ENCODE peak calls at places on chromosome 1, in seven cellular contexts. I, T, L, M, Z, R and G are unnamed samples.

GRCh38 chr1:193542668-193543067 is 356.3 kb upstream of the B3GALT2 start:
- DNase-seq in I (no peak), T (no peak), L (peak), M (no peak), Z (no peak), R (no peak), G (no peak)

GRCh38 chr1:239815074-239815473 is 276.6 kb upstream of the FMN2 start:
- DNase-seq in I (no peak), T (no peak), L (no peak), M (no peak), Z (no peak), R (no peak), G (no peak)

GRCh38 chr1:164611754-164612642 is 53.0 kb downstream of the PBX1 start:
- DNase-seq in I (no peak), T (peak), L (peak), M (no peak), Z (no peak), R (no peak), G (no peak)

GRCh38 chr1:10693497-10694273 is 102.8 kb downstream of the CASZ1 start:
- DNase-seq in I (no peak), T (no peak), L (peak), M (no peak), Z (peak), R (peak), G (peak)

GRCh38 chr1:182430263-182431068 is 19.5 kb upstream of the RGSL1 start:
- DNase-seq in I (no peak), T (peak), L (no peak), M (no peak), Z (no peak), R (no peak), G (peak)

GRCh38 chr1:230073371-230074035 is 6.5 kb downstream of the GALNT2 start:
- DNase-seq in I (no peak), T (peak), L (no peak), M (no peak), Z (no peak), R (no peak), G (no peak)

GRCh38 chr1:234303231-234303630 is 70.0 kb upstream of the COA6 start:
- DNase-seq in I (no peak), T (no peak), L (no peak), M (no peak), Z (no peak), R (no peak), G (no peak)

GRCh38 chr1:54888080-54888733 is 1.2 kb upstream of the DHCR24 start:
- DNase-seq in I (no peak), T (peak), L (peak), M (no peak), Z (no peak), R (no peak), G (no peak)

GRCh38 chr1:116150368-116150767 is 39.2 kb downstream of the MAB21L3 start:
- DNase-seq in I (no peak), T (no peak), L (no peak), M (no peak), Z (no peak), R (no peak), G (no peak)

GRCh38 chr1:24418898-24419628 is 3.5 kb downstream of the NIPAL3 start:
- DNase-seq in I (no peak), T (peak), L (no peak), M (no peak), Z (no peak), R (peak), G (no peak)

GRCh38 chr1:229411434-229412055 is 22.3 kb downstream of the ACTA1 start:
- DNase-seq in I (no peak), T (no peak), L (no peak), M (no peak), Z (no peak), R (no peak), G (no peak)

GRCh38 chr1:248821101-248821500 is 4.6 kb downstream of the SH3BP5L start:
- DNase-seq in I (no peak), T (peak), L (no peak), M (no peak), Z (peak), R (no peak), G (no peak)

GRCh38 chr1:17998889-17999288 is 108.7 kb upstream of the IGSF21 start:
- DNase-seq in I (no peak), T (no peak), L (no peak), M (no peak), Z (no peak), R (no peak), G (peak)

GRCh38 chr1:43987159-43988022 is 4.0 kb upstream of the CCDC24 start:
- DNase-seq in I (no peak), T (peak), L (peak), M (no peak), Z (no peak), R (no peak), G (no peak)

GRCh38 chr1:30898031-30898815 is 10.3 kb downstream of the SDC3 start:
- DNase-seq in I (no peak), T (no peak), L (no peak), M (no peak), Z (no peak), R (no peak), G (no peak)

GRCh38 chr1:226912587-226913176 is 27.4 kb upstream of the COQ8A start:
- DNase-seq in I (peak), T (peak), L (peak), M (peak), Z (peak), R (peak), G (peak)

GRCh38 chr1:30286241-30286983 is 437.0 kb downstream of the MATN1 start:
- DNase-seq in I (peak), T (no peak), L (no peak), M (no peak), Z (peak), R (no peak), G (no peak)

GRCh38 chr1:40161888-40162397 is 756 bp downstream of the RLF start:
- DNase-seq in I (no peak), T (no peak), L (no peak), M (no peak), Z (no peak), R (no peak), G (no peak)

GRCh38 chr1:19978143-19978542 is 1.3 kb downstream of the PLA2G2A start:
- DNase-seq in I (no peak), T (no peak), L (no peak), M (no peak), Z (no peak), R (no peak), G (no peak)

GRCh38 chr1:206048582-206048981 is 4.4 kb upstream of the RHEX start:
- DNase-seq in I (no peak), T (peak), L (peak), M (no peak), Z (no peak), R (peak), G (no peak)

GRCh38 chr1:115771094-115771846 is 2.8 kb upstream of the CASQ2 start:
- DNase-seq in I (no peak), T (peak), L (peak), M (no peak), Z (no peak), R (no peak), G (no peak)

GRCh38 chr1:192657760-192658159 is 21.8 kb downstream of the RGS13 start:
- DNase-seq in I (peak), T (peak), L (no peak), M (no peak), Z (no peak), R (no peak), G (no peak)

GRCh38 chr1:77219166-77219887 is at the start of gene PIGK:
- DNase-seq in I (peak), T (peak), L (peak), M (peak), Z (peak), R (peak), G (peak)

GRCh38 chr1:91511386-91511785 is 10.7 kb downstream of the CDC7 start:
- DNase-seq in I (no peak), T (peak), L (peak), M (no peak), Z (no peak), R (no peak), G (peak)

GRCh38 chr1:161229896-161230295 is 4.0 kb downstream of the TOMM40L start:
- DNase-seq in I (no peak), T (no peak), L (no peak), M (no peak), Z (no peak), R (no peak), G (no peak)

GRCh38 chr1:16615253-16616252 is 2.2 kb upstream of the NBPF1 start:
- DNase-seq in I (no peak), T (no peak), L (no peak), M (no peak), Z (peak), R (peak), G (no peak)

GRCh38 chr1:32393832-32394140 is 455 bp downstream of the BSDC1 start:
- DNase-seq in I (no peak), T (peak), L (peak), M (no peak), Z (no peak), R (peak), G (peak)

GRCh38 chr1:32392358-32392757 is 1.9 kb downstream of the BSDC1 start:
- DNase-seq in I (no peak), T (no peak), L (no peak), M (no peak), Z (no peak), R (no peak), G (no peak)

GRCh38 chr1:32394890-32395415 is 712 bp upstream of the BSDC1 start:
- DNase-seq in I (no peak), T (peak), L (no peak), M (no peak), Z (no peak), R (no peak), G (no peak)

GRCh38 chr1:32394141-32394889 is at the start of gene BSDC1:
- DNase-seq in I (peak), T (peak), L (peak), M (peak), Z (peak), R (peak), G (peak)

DNA sequence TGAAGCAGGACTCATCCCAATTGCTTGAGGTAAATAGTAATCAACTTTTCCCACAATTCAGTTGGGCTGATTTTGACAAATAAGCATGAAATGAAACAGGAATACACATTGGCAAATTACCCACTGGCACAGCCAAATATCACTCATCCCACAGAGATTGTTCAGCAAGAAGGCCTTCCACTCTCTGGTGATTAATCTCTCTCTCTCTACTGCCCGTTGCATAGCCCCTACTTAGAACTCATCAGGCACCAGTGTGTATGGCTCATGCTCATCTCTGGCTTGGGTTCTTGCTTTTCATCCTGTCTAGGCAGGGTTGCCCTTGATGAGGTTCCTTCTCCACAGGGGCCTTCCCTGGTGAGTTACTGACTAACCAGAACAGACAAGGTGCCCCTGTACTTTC is 1.1 kb downstream of the BSDC1 start:
- DNase-seq in I (no peak), T (no peak), L (no peak), M (no peak), Z (no peak), R (no peak), G (peak)
- H3K4me3 ChIP-seq in I (peak), T (no peak), L (peak), M (peak), Z (no peak), R (peak), G (peak)

DNA sequence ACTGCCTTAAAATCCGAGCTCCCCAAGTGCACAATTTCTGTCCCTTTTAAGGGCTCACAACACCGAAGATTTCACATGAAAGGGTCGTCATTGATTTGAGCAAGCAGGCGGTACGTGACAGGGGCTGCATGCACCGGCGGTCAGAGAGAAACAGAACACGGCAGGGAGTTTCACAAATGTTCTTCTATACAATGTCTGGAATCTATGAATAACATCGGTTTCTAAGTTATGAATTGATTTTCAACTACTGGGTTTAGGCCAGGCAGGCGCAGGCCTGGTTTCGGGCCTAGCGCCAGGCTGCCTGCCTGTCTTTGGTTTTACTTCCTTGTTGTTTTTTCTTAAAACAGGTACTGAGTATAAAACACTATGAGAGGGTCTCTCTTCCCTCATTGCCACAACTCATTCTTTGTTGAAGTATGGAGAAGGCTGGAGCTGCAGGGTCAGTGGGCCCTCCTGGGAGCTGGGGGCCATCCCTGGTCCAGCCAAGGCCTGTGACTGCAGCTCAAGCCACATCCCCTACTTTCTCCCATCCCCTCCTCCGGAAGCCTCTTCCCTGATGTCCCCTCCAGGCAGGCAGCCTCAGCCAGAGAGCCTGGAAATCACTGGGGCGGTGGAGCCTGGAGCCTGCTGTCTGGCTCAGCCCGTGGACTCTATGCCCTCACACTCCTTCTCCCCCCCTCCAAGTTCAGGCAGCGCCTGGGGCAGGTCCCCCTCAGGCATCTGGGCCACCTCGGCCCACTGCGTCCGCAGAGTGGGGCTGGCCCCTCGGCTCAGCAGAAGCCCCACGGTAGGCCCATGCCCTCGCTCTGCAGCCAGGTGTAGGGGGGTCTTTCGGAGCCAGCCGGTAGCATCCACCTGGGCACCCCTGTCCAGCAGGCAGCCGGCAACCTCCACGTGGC is 2.4 kb downstream of the ANKRD65 start:
- DNase-seq in I (peak), T (no peak), L (no peak), M (no peak), Z (no peak), R (no peak), G (peak)
- H3K4me3 ChIP-seq in I (no peak), T (no peak), L (no peak), M (no peak), Z (no peak), R (peak), G (peak)

DNA sequence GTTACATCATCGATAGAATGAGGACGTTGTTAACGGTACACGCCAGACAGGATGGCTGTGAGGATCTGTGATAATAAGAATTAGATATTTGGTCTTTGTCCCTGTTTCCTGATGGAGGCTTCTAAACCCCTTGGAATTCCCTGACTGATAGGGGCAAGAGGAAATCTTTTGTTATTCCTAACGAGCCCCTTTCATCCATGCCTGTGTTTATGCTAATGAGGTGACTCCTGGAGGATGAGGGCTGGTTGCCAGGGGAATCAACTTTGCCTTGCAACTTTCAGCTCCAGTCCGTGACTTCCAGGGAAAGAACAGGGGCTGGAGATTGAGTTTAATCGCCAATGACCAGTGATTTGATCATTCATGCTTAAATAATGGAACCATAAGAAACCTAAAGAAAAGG is 39.3 kb upstream of the NLRP3 start:
- DNase-seq in I (no peak), T (no peak), L (no peak), M (no peak), Z (no peak), R (no peak), G (no peak)
- H3K4me3 ChIP-seq in I (no peak), T (no peak), L (no peak), M (no peak), Z (no peak), R (no peak), G (no peak)

GRCh38 chr1:169586067-169586394 is 250 bp downstream of the F5 start:
- DNase-seq in I (no peak), T (no peak), L (no peak), M (no peak), Z (no peak), R (no peak), G (no peak)

GRCh38 chr1:169584483-169585144 is 1.7 kb downstream of the F5 start:
- DNase-seq in I (no peak), T (peak), L (no peak), M (no peak), Z (no peak), R (no peak), G (no peak)

GRCh38 chr1:169585184-169585583 is 1.1 kb downstream of the F5 start:
- DNase-seq in I (no peak), T (peak), L (no peak), M (no peak), Z (no peak), R (no peak), G (no peak)

GRCh38 chr1:169588112-169588511 is 1.8 kb upstream of the F5 start:
- DNase-seq in I (no peak), T (no peak), L (no peak), M (no peak), Z (no peak), R (no peak), G (no peak)

DNA sequence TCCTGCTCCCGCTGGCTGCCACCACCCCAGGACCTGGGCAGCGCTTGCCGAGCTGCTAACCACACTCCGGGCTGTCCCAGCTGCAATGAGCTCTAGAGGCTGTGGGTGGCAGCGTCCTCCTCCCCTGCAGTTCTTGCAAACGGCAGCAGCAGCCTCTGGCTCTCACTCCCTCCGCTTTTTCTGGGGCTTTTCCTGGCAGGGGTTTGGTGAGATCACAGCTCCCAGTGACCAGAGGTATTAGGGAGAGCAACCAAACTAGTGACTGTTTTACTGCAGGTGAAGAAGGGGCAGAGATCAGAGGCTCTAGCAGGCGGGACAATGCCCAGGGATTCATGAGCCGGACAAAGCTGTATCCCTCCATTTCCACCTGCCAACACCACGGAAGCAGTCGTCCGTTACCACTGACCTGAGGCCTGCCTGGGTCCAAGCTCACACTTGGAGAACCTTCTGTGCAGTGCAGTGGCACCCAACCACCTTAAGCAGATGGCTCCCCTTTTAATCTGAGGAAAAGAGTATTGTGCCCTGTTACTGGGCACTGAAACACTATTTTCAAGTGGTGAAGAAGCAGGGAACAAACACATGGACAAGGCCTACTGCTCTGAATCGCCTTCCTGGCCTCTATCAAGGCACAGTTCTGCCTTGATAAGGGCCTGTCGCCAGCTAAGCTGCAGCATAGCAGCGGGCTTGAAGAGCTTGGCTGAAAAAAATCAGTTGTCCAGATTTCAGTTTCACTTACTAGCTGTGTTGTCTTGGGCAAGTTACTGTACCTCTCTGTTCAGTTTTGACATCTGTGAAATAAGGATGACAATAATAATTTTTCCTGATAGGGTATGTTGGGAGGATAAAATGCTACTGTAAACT is at the start of gene F5:
- DNase-seq in I (peak), T (peak), L (peak), M (peak), Z (peak), R (peak), G (peak)
- H3K4me3 ChIP-seq in I (no peak), T (no peak), L (no peak), M (peak), Z (peak), R (peak), G (no peak)

GRCh38 chr1:149934326-149934725 is 2.4 kb downstream of the MTMR11 start:
- DNase-seq in I (no peak), T (no peak), L (no peak), M (no peak), Z (no peak), R (no peak), G (no peak)

GRCh38 chr1:149937779-149938178 is 1.1 kb upstream of the MTMR11 start:
- DNase-seq in I (no peak), T (no peak), L (peak), M (no peak), Z (no peak), R (no peak), G (peak)

GRCh38 chr1:149936076-149936991 is at the start of gene MTMR11:
- DNase-seq in I (no peak), T (peak), L (peak), M (no peak), Z (no peak), R (no peak), G (no peak)

GRCh38 chr1:149940427-149940826 is 3.7 kb upstream of the MTMR11 start:
- DNase-seq in I (no peak), T (no peak), L (no peak), M (no peak), Z (no peak), R (no peak), G (no peak)

DNA sequence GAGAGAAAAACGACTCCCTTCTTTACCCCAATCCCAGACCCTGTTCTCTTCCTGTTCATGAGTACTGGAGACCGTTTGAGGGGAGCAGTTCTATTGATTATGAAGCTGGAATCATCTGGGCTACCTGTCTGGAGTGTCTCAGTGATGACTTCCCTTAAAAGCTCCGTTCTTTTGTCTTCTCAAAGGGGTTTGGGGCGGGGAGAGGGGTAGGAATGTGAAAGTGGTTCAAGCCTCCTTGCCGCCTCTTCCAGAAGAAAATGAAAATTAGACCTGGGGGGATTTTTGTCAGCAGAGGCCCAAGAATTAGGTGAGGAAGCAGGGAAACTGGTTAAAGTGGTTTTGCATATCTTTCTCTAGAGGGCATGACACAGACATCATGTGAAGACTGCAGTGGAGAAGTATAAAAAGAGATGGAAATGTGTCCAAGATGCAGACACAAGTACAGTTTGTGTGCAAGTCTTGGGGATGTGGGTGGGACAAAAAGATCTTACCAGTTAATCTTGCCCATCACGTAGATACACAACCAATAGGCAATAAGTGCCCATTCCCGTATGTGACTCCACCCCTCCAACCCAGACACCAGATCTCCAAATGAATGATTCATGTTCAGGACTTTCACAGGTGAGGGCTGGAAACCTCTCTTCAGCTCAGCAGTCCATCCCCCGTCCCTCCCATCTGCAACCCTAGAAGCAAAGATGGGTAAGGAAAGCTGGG is 470 bp upstream of the MTMR11 start:
- DNase-seq in I (no peak), T (peak), L (peak), M (no peak), Z (no peak), R (no peak), G (peak)
- H3K4me3 ChIP-seq in I (no peak), T (peak), L (peak), M (peak), Z (no peak), R (peak), G (no peak)

GRCh38 chr1:3745590-3746381 is 6.5 kb upstream of the CCDC27 start:
- DNase-seq in I (no peak), T (no peak), L (no peak), M (no peak), Z (no peak), R (peak), G (no peak)
- H3K4me3 ChIP-seq in I (peak), T (no peak), L (no peak), M (peak), Z (no peak), R (peak), G (no peak)